ENCODE peak calls at places on chromosomes 5 and 9, in five cellular contexts. S is pancreas, C is transverse colon, J is ovary, K is tibial nerve. V is an unnamed sample. For H3K4me1, the result is how much of the 10 kb centered on the place peaks cover.

GRCh38 chr9:93207326-93207814 is 23.4 kb downstream of the WNK2 start:
- DNase-seq in C (no peak), S (no peak), J (peak), K (peak), V (no peak)

GRCh38 chr5:164002214-164002613 is 496.8 kb downstream of the MAT2B start:
- DNase-seq in K (no peak), J (no peak), S (no peak), C (no peak), V (no peak)

GRCh38 chr9:107612136-107612535 is 122.6 kb upstream of the KLF4 start:
- DNase-seq in S (no peak), J (no peak), K (peak), C (no peak), V (no peak)

GRCh38 chr5:74541381-74541781 is 99.1 kb downstream of the ENC1 start:
- DNase-seq in J (no peak), C (no peak), K (no peak), S (no peak), V (no peak)

GRCh38 chr9:83218411-83219090 is 155.6 kb upstream of the RASEF start:
- DNase-seq in J (no peak), K (no peak), S (no peak), C (no peak), V (no peak)

GRCh38 chr9:113462781-113463286 is 693 bp upstream of the RGS3 start:
- DNase-seq in K (no peak), S (no peak), J (no peak), C (no peak), V (no peak)

GRCh38 chr5:11658341-11658740 is 245.9 kb downstream of the CTNND2 start:
- DNase-seq in C (no peak), J (no peak), K (no peak), S (no peak), V (no peak)

GRCh38 chr5:23318166-23318565 is 189.2 kb upstream of the PRDM9 start:
- DNase-seq in J (no peak), S (no peak), C (no peak), K (no peak), V (no peak)

GRCh38 chr5:164728733-164729132 is 1223.3 kb downstream of the MAT2B start:
- DNase-seq in K (no peak), J (no peak), S (no peak), C (no peak), V (no peak)

GRCh38 chr9:98007251-98007928 is 24.2 kb downstream of the ANP32B start:
- DNase-seq in K (no peak), J (no peak), S (no peak), C (no peak), V (no peak)

GRCh38 chr9:131951905-131952304 is 127.8 kb downstream of the MED27 start:
- DNase-seq in J (no peak), K (peak), C (no peak), S (no peak), V (no peak)

GRCh38 chr5:912356-913091 is 19.8 kb downstream of the TRIP13 start:
- DNase-seq in S (no peak), J (no peak), C (no peak), K (no peak), V (no peak)

DNA sequence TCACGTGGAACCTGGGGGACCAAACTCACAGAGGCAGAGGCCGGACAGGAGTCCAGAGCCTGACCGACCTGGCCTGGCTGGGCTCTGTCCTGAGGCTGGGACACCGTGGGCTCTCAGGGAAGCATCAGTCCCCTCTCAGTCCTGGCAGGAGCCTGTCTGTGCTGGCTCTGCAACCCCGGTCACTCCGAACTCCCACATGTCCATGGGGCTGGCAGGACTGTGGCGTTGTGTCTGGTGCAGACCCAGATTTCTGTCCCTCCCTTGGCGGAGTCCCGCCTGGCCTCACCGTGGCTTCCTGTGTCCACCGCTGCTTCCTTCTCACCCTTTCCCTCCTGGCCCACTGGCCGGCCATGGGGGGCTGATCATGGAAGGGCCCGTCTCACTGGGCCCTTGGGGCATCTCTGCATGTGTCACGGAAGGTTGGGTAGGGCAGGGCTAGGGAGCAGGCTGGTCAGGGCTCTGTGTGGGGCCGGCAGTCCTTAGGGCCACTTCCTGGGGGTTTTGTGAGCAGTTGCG is 68.8 kb downstream of the RXRA start:
- DNase-seq in K (no peak), J (no peak), S (no peak), C (no peak), V (no peak)
- H3K4me1 ChIP-seq in K (under half), J (under half), S (under half), C (under half), V (half or more)

DNA sequence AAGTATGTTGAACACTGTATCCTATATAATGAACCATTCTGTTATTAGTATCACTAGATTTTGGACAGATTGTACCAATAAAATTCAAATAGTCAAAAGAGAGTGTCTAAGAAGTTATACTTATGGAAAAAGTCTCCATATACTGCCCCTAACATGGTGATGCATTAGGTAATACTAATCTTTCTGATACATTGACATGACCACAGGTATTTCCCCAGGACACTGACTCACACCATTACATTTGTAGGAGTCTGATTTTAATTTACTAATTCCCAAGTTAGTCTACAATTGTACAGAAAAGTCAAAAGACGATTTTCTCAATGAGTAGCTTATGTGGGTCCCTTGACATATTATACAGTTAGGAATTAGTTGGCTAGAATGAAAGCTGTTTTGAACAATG is 593.8 kb downstream of the ISL1 start:
- DNase-seq in S (no peak), J (no peak), K (no peak), C (no peak), V (no peak)
- H3K4me3 ChIP-seq in S (no peak), J (no peak), K (no peak), C (no peak), V (no peak)

DNA sequence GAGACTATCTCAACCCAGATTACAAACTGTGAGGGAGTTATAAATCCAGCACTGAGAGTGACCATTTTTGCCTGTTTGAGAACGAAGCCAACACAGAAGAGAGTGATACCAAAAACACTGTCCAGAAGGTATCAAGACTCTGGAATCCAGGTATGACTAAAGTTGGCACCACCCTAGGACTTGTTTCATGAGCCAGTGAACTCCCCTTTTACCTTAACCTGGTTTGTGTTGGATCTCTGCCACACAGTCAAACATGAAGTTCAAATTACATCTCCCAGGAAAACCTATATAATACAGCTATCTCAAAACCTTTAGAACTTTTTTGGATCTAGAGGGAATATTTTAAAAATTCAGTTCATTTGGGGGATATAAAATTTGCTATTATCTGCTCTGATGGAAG is 11.4 kb downstream of the ZBTB5 start:
- DNase-seq in C (no peak), K (no peak), J (no peak), S (no peak), V (no peak)
- H3K4me1 ChIP-seq in C (under half), K (under half), J (under half), S (under half), V (under half)

DNA sequence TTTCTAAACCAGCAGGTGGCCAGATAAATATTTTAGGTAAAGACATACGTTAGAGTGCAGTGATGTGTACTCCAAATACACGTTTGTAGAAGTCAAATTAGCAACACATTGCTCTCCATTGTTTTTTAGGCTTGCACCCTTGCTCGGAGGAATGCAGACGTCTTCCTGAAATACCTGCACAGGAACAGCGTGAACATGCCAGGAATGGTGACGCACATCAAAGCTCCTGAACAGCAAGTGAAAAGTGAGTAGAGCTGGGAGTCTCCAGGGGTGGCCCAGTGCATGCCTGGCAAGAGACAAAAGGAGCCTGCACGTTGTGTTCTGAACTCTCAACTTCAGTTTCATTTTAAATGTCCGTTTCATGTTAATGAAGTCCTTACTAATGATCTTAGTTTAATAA is 207.5 kb upstream of the OTULINL start:
- DNase-seq in C (no peak), S (peak), J (no peak), K (no peak), V (no peak)
- H3K4me3 ChIP-seq in C (no peak), S (peak), J (no peak), K (no peak), V (no peak)

DNA sequence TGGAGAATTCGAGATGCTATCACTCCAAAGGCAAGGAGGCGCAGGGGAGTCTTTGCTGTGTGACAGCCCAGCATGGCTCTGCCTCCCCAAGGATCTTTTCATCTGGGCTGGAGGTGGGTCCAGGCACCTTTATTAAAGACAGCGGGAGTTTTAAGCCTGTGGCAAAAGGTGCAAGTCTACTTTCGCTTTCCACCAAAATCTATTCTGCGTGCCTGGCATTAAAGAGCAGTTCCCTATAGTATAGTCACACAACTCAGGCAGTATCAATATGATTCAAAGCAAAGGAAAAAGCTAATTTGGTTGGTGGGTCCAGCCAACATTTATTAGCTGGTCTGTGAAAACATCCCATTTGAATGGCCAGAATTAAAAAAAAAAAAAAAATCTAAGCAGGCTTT is 398.7 kb downstream of the EBF1 start:
- DNase-seq in J (no peak), C (no peak), S (no peak), K (no peak), V (no peak)
- H3K4me1 ChIP-seq in J (under half), C (under half), S (under half), K (under half), V (under half)

DNA sequence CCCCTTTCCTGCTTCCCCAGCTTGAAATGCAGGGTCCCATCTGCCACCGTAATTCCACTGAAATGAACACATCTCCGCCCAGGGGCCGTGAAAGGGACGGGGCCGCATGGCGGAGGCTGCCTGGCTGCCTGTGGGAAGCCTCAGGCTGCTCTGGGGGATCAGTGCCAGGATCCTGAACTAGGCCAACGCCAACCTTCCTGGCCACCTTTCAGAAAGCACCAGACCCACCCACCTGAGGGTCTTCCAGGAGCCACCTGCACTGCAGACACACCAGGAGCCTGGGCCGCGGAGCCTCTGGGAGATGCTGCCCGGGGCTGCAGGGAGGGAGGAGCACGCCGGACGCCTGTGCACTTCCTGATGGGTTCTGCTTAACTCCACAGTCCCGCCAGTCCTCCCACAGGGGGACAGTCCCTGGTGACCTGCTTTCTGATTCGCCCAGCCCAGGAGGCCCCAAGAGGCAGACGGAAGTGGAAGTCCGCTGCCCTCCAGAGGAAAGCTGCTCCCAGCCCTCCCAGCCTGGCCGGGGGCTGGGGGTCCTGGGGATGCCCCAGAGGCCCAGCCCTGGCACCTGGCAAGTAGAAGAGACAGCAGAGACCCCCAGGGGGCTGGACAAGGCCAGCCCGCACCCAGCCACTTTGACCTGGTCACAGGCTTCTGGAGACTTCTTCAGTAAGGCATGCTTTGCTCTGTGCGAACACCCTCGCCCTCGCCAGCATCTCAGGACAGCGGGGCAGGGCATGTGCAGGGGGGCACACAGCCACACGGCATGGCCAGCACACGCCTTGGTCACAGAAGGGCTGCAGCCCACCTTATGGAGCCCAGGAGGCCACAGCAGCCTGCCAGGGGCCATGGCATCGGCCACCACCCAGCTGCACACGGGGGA is at the start of gene CARD9:
- DNase-seq in J (no peak), C (peak), S (peak), K (no peak), V (no peak)
- H3K4me3 ChIP-seq in J (no peak), C (no peak), S (peak), K (no peak), V (no peak)

GRCh38 chr5:61466017-61466416 is 134.0 kb downstream of the ZSWIM6 start:
- DNase-seq in C (no peak), K (no peak), S (no peak), J (no peak), V (no peak)

GRCh38 chr5:61468483-61468865 is 136.4 kb downstream of the ZSWIM6 start:
- DNase-seq in K (no peak), S (no peak), C (no peak), J (no peak), V (no peak)

GRCh38 chr5:61471352-61471751 is 139.3 kb downstream of the ZSWIM6 start:
- DNase-seq in S (no peak), J (no peak), C (no peak), K (no peak), V (no peak)

GRCh38 chr5:61464512-61464911 is 132.5 kb downstream of the ZSWIM6 start:
- DNase-seq in K (no peak), C (no peak), J (no peak), S (no peak), V (no peak)

DNA sequence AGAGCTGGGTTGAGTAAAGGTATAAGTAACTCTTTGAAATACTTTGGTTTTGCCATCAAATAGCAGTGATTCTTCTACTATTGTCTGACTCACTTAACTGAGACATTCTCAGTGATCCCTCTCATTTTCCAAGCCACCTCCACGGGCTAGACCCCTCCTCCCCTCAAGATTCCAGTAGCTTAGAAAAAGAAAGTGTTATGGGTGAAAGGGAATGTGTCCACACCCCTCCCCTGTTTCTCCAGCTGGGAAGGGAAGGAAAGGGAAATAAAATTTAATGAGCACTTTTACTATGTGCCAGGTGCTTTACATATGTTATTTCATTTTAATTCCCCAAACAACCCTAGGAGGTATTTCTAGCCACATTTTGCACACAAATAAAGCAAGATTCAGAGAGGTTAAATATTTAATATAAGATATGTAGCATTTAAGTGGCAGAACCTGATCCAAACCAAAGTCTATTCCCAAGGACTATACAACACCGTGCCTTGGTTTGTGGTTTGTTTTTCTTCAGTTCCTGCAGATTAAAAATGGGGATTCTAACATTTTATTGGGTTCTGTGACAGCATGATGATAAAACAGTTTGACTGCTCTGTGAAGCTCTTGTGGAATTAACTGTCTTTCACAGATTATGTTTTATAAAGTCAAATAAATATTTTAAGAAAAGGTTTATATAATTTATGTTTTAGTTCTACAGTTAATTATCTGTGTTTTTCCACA is 135.9 kb downstream of the ZSWIM6 start:
- DNase-seq in J (no peak), C (no peak), K (no peak), S (no peak), V (no peak)
- H3K4me1 ChIP-seq in J (under half), C (half or more), K (under half), S (under half), V (under half)

GRCh38 chr5:109411175-109411514 is 1.4 kb upstream of the PJA2 start:
- DNase-seq in J (no peak), S (no peak), C (no peak), K (no peak), V (no peak)
- H3K4me3 ChIP-seq in J (peak), S (peak), C (peak), K (peak), V (peak)

GRCh38 chr5:124913329-124913653 is 166.9 kb upstream of the ZNF608 start:
- DNase-seq in J (no peak), C (no peak), K (no peak), S (no peak), V (no peak)
- H3K4me1 ChIP-seq in J (under half), C (under half), K (under half), S (under half), V (under half)

V was measured in naive thymus-derived CD4-positive, alpha-beta T cell.